ENCODE peak calls at places on chromosomes 5 and 9, in ten cellular contexts. One of them, this sample, is unnamed.

GRCh38 chr9:33164138-33164809 is 2.9 kb downstream of the B4GALT1 start:
- DNase-seq in cardiac muscle cell: peak; percentile 66
- DNase-seq in activated CD4-positive, alpha-beta memory T cell treated with anti-CD3 and anti-CD28 coated beads, Interleukin-2, amount 10 ng/mL, durations not matched to agents 7 days and 5 days: no peak
- DNase-seq in mucosa of descending colon: no peak
- DNase-seq in T-cell: no peak
- DNase-seq in dermis microvascular lymphatic vessel endothelial cell: no peak
- DNase-seq in fibroblast of lung: no peak
- DNase-seq in A172: no peak
- DNase-seq in heart left ventricle: peak; percentile 31
- DNase-seq in EL: no peak
- DNase-seq in this sample: no peak

GRCh38 chr5:159655757-159656409 is 260.4 kb upstream of the ADRA1B start:
- DNase-seq in activated CD4-positive, alpha-beta memory T cell treated with anti-CD3 and anti-CD28 coated beads, Interleukin-2, amount 10 ng/mL, durations not matched to agents 7 days and 5 days: no peak
- DNase-seq in dermis microvascular lymphatic vessel endothelial cell: no peak
- DNase-seq in fibroblast of lung: no peak
- DNase-seq in mucosa of descending colon: no peak
- DNase-seq in cardiac muscle cell: no peak
- DNase-seq in A172: no peak
- DNase-seq in heart left ventricle: peak; percentile 23
- DNase-seq in T-cell: no peak
- DNase-seq in EL: no peak
- DNase-seq in this sample: peak; percentile 32

GRCh38 chr5:141349917-141350619 is at the start of gene PCDHGB1:
- DNase-seq in mucosa of descending colon: no peak
- DNase-seq in A172: peak; percentile 49
- DNase-seq in cardiac muscle cell: peak; percentile 30
- DNase-seq in T-cell: peak; percentile 23
- DNase-seq in heart left ventricle: no peak
- DNase-seq in dermis microvascular lymphatic vessel endothelial cell: peak; percentile 42
- DNase-seq in activated CD4-positive, alpha-beta memory T cell treated with anti-CD3 and anti-CD28 coated beads, Interleukin-2, amount 10 ng/mL, durations not matched to agents 7 days and 5 days: peak; percentile 47
- DNase-seq in fibroblast of lung: peak; percentile 64
- DNase-seq in EL: peak; percentile 76
- DNase-seq in this sample: no peak

GRCh38 chr9:122695696-122696095 is 20.8 kb downstream of the OR1L3 start:
- DNase-seq in T-cell: no peak
- DNase-seq in activated CD4-positive, alpha-beta memory T cell treated with anti-CD3 and anti-CD28 coated beads, Interleukin-2, amount 10 ng/mL, durations not matched to agents 7 days and 5 days: no peak
- DNase-seq in cardiac muscle cell: no peak
- DNase-seq in mucosa of descending colon: no peak
- DNase-seq in fibroblast of lung: no peak
- DNase-seq in A172: no peak
- DNase-seq in dermis microvascular lymphatic vessel endothelial cell: no peak
- DNase-seq in heart left ventricle: no peak
- DNase-seq in EL: no peak
- DNase-seq in this sample: peak; percentile 48

GRCh38 chr5:3893527-3893926 is 297.9 kb downstream of the IRX1 start:
- DNase-seq in dermis microvascular lymphatic vessel endothelial cell: no peak
- DNase-seq in heart left ventricle: no peak
- DNase-seq in cardiac muscle cell: no peak
- DNase-seq in A172: no peak
- DNase-seq in activated CD4-positive, alpha-beta memory T cell treated with anti-CD3 and anti-CD28 coated beads, Interleukin-2, amount 10 ng/mL, durations not matched to agents 7 days and 5 days: no peak
- DNase-seq in T-cell: no peak
- DNase-seq in fibroblast of lung: no peak
- DNase-seq in mucosa of descending colon: no peak
- DNase-seq in EL: no peak
- DNase-seq in this sample: no peak

GRCh38 chr9:21996438-21996837 is 1.8 kb downstream of the CDKN2B-AS1 start:
- DNase-seq in heart left ventricle: no peak
- DNase-seq in activated CD4-positive, alpha-beta memory T cell treated with anti-CD3 and anti-CD28 coated beads, Interleukin-2, amount 10 ng/mL, durations not matched to agents 7 days and 5 days: no peak
- DNase-seq in mucosa of descending colon: no peak
- DNase-seq in T-cell: no peak
- DNase-seq in dermis microvascular lymphatic vessel endothelial cell: no peak
- DNase-seq in A172: no peak
- DNase-seq in EL: no peak
- DNase-seq in fibroblast of lung: no peak
- DNase-seq in cardiac muscle cell: no peak
- DNase-seq in this sample: no peak

GRCh38 chr5:98314262-98314661 is 459.2 kb upstream of the RGMB start:
- DNase-seq in T-cell: no peak
- DNase-seq in dermis microvascular lymphatic vessel endothelial cell: peak; percentile 64
- DNase-seq in mucosa of descending colon: no peak
- DNase-seq in activated CD4-positive, alpha-beta memory T cell treated with anti-CD3 and anti-CD28 coated beads, Interleukin-2, amount 10 ng/mL, durations not matched to agents 7 days and 5 days: no peak
- DNase-seq in fibroblast of lung: peak; percentile 73
- DNase-seq in A172: peak; percentile 92
- DNase-seq in cardiac muscle cell: no peak
- DNase-seq in heart left ventricle: no peak
- DNase-seq in EL: peak; percentile 93
- DNase-seq in this sample: peak; percentile 91

GRCh38 chr5:1110930-1111726 is 735 bp downstream of the SLC12A7 start:
- DNase-seq in mucosa of descending colon: peak; percentile 81
- DNase-seq in cardiac muscle cell: peak; percentile 55
- DNase-seq in dermis microvascular lymphatic vessel endothelial cell: no peak
- DNase-seq in A172: no peak
- DNase-seq in EL: no peak
- DNase-seq in heart left ventricle: peak; percentile 75
- DNase-seq in fibroblast of lung: peak; percentile 22
- DNase-seq in T-cell: no peak
- DNase-seq in activated CD4-positive, alpha-beta memory T cell treated with anti-CD3 and anti-CD28 coated beads, Interleukin-2, amount 10 ng/mL, durations not matched to agents 7 days and 5 days: peak; percentile 21
- DNase-seq in this sample: peak; percentile 12

GRCh38 chr9:113646491-113646890 is 183.0 kb downstream of the RGS3 start:
- DNase-seq in T-cell: no peak
- DNase-seq in A172: no peak
- DNase-seq in cardiac muscle cell: no peak
- DNase-seq in heart left ventricle: no peak
- DNase-seq in mucosa of descending colon: no peak
- DNase-seq in fibroblast of lung: no peak
- DNase-seq in dermis microvascular lymphatic vessel endothelial cell: no peak
- DNase-seq in EL: no peak
- DNase-seq in activated CD4-positive, alpha-beta memory T cell treated with anti-CD3 and anti-CD28 coated beads, Interleukin-2, amount 10 ng/mL, durations not matched to agents 7 days and 5 days: no peak
- DNase-seq in this sample: no peak